ENCODE peak calls at places on chromosomes 12 and 14, in seven cellular contexts. Z, X, I, Q, C, K and L are unnamed samples.

GRCh38 chr12:22333751-22334695 is 484 bp downstream of the ST8SIA1 start:
- DNase-seq in K (no peak), Z (no peak), C (no peak), I (no peak), Q (peak; percentile 3), X (peak; percentile 52), L (peak; percentile 22)

GRCh38 chr14:79467837-79468236 is 743.5 kb downstream of the DIO2 start:
- DNase-seq in Q (no peak), I (no peak), Z (no peak), X (no peak), K (no peak), C (no peak), L (no peak)

GRCh38 chr12:132786192-132786591 is 24.6 kb upstream of the ANKLE2 start:
- DNase-seq in Q (no peak), C (no peak), Z (no peak), I (no peak), X (no peak), K (no peak), L (no peak)

GRCh38 chr12:43147893-43148292 is 404.1 kb downstream of the ADAMTS20 start:
- DNase-seq in X (no peak), I (no peak), Z (no peak), K (no peak), C (no peak), Q (no peak), L (no peak)

GRCh38 chr12:62631531-62632520 is 165.2 kb downstream of the MON2 start:
- DNase-seq in I (peak; percentile 9), X (peak; percentile 68), Z (peak; percentile 68), K (no peak), Q (peak; percentile 49), C (peak; percentile 60), L (peak; percentile 69)

GRCh38 chr14:47269788-47270492 is 405.5 kb downstream of the MDGA2 start:
- DNase-seq in Z (no peak), I (no peak), Q (no peak), K (no peak), X (no peak), C (no peak), L (no peak)

GRCh38 chr14:54348923-54349615 is 47.7 kb upstream of the CDKN3 start:
- DNase-seq in Q (no peak), X (no peak), I (no peak), Z (no peak), C (no peak), K (no peak), L (peak; percentile 46)

GRCh38 chr14:73789996-73790581 is 61.5 kb upstream of the PTGR2 start:
- DNase-seq in C (peak; percentile 72), Q (no peak), X (peak; percentile 78), K (no peak), Z (no peak), I (no peak), L (peak; percentile 82)

GRCh38 chr12:95532851-95533250 is 18.4 kb downstream of the USP44 start:
- DNase-seq in Z (no peak), Q (no peak), I (no peak), X (no peak), K (no peak), C (no peak), L (no peak)

GRCh38 chr12:71972441-71973074 is 33.9 kb downstream of the TPH2 start:
- DNase-seq in I (no peak), C (no peak), Z (peak; percentile 9), X (no peak), Q (no peak), K (no peak), L (no peak)

GRCh38 chr12:46187023-46187422 is 81.8 kb downstream of the SLC38A1 start:
- DNase-seq in X (no peak), K (no peak), Z (no peak), C (no peak), Q (no peak), I (no peak), L (peak; percentile 27)

GRCh38 chr12:27333311-27334009 is 824 bp downstream of the BMAL2 start:
- DNase-seq in Q (peak; percentile 64), Z (peak; percentile 47), C (no peak), I (peak; percentile 18), X (peak; percentile 58), K (peak; percentile 6), L (peak; percentile 29)

GRCh38 chr14:27672047-27672446 is 1074.2 kb upstream of the NOVA1 start:
- DNase-seq in Z (no peak), K (no peak), Q (no peak), C (no peak), I (no peak), X (no peak), L (no peak)

GRCh38 chr14:39956372-39956771 is 524.1 kb upstream of the FBXO33 start:
- DNase-seq in X (no peak), I (no peak), Q (no peak), K (no peak), C (no peak), Z (no peak), L (no peak)

GRCh38 chr12:40188558-40189320 is 36.1 kb upstream of the LRRK2 start:
- DNase-seq in I (no peak), C (no peak), K (no peak), X (no peak), Q (no peak), Z (no peak), L (no peak)

GRCh38 chr14:95516554-95517209 is at the start of gene SYNE3:
- DNase-seq in I (peak; percentile 29), X (peak; percentile 82), Q (peak; percentile 84), Z (peak; percentile 44), K (no peak), C (no peak), L (peak; percentile 74)

GRCh38 chr12:56007148-56007891 is 10.2 kb downstream of the SUOX start:
- DNase-seq in C (peak; percentile 87), X (peak; percentile 94), K (peak; percentile 65), Z (peak; percentile 89), I (peak; percentile 76), Q (peak; percentile 76), L (peak; percentile 90)

GRCh38 chr12:2643736-2644135 is 151.0 kb upstream of the FKBP4 start:
- DNase-seq in Z (no peak), C (no peak), Q (no peak), K (no peak), X (no peak), I (no peak), L (no peak)

GRCh38 chr12:51549637-51550036 is 41.4 kb upstream of the SCN8A start:
- DNase-seq in Q (no peak), Z (no peak), C (no peak), I (no peak), K (no peak), X (no peak), L (no peak)

GRCh38 chr12:45907955-45908354 is 82.4 kb downstream of the SCAF11 start:
- DNase-seq in Z (no peak), I (no peak), K (no peak), X (no peak), C (no peak), Q (peak; percentile 12), L (no peak)